ENCODE peak calls at places on chromosomes 3 and 15, in ten cellular contexts. M is nephron progenitor cell, I is AG09319, Z is fibroblast of lung, O is Panc1, X is ovary, U is colonic mucosa, A is upper lobe of right lung, R is Calu3, N is AG10803. K is an unnamed sample.

GRCh38 chr3:183244981-183245476 is 8.0 kb upstream of the B3GNT5 start:
- DNase-seq in M (no peak), I (no peak), Z (no peak), O (no peak), X (no peak), U (no peak), A (no peak), R (peak; percentile 62), N (no peak), K (no peak)

GRCh38 chr3:97674477-97674876 is 90.1 kb upstream of the ARL6 start:
- DNase-seq in M (no peak), I (no peak), Z (no peak), O (no peak), X (no peak), U (no peak), A (no peak), R (no peak), N (no peak), K (no peak)

GRCh38 chr3:158936530-158937113 is 134.8 kb downstream of the MFSD1 start:
- DNase-seq in M (no peak), I (no peak), Z (no peak), O (no peak), X (no peak), U (no peak), A (no peak), R (no peak), N (no peak), K (no peak)

GRCh38 chr3:117297541-117297940 is 588.0 kb downstream of the TUSC7 start:
- DNase-seq in M (no peak), I (no peak), Z (no peak), O (no peak), X (no peak), U (no peak), A (no peak), R (no peak), N (no peak), K (no peak)

GRCh38 chr15:83462026-83462425 is 14.9 kb downstream of the SH3GL3 start:
- DNase-seq in M (no peak), I (no peak), Z (no peak), O (no peak), X (no peak), U (no peak), A (no peak), R (no peak), N (no peak), K (no peak)

GRCh38 chr15:80512729-80513670 is 108.8 kb downstream of the ARNT2 start:
- DNase-seq in M (no peak), I (no peak), Z (no peak), O (no peak), X (no peak), U (no peak), A (no peak), R (peak; percentile 41), N (peak; percentile 73), K (no peak)

GRCh38 chr3:18423401-18424212 is 1.5 kb downstream of the SATB1 start:
- DNase-seq in M (peak; percentile 47), I (no peak), Z (peak; percentile 67), O (no peak), X (peak; percentile 35), U (peak; percentile 82), A (peak; percentile 54), R (peak; percentile 19), N (peak; percentile 56), K (no peak)

GRCh38 chr15:65289261-65289854 is 2.7 kb upstream of the PARP16 start:
- DNase-seq in M (no peak), I (no peak), Z (no peak), O (no peak), X (no peak), U (no peak), A (no peak), R (no peak), N (no peak), K (no peak)

GRCh38 chr3:121989943-121990342 is 32.1 kb downstream of the ILDR1 start:
- DNase-seq in M (no peak), I (no peak), Z (no peak), O (no peak), X (no peak), U (no peak), A (no peak), R (no peak), N (no peak), K (no peak)

GRCh38 chr15:39621210-39621609 is 40.3 kb downstream of the THBS1 start:
- DNase-seq in M (no peak), I (no peak), Z (no peak), O (no peak), X (no peak), U (peak; percentile 72), A (no peak), R (no peak), N (no peak), K (no peak)

GRCh38 chr3:196942915-196943277 is 568 bp upstream of the NCBP2 start:
- DNase-seq in M (peak; percentile 40), I (no peak), Z (peak; percentile 38), O (no peak), X (no peak), U (peak; percentile 47), A (peak; percentile 68), R (peak; percentile 13), N (no peak), K (no peak)

DNA sequence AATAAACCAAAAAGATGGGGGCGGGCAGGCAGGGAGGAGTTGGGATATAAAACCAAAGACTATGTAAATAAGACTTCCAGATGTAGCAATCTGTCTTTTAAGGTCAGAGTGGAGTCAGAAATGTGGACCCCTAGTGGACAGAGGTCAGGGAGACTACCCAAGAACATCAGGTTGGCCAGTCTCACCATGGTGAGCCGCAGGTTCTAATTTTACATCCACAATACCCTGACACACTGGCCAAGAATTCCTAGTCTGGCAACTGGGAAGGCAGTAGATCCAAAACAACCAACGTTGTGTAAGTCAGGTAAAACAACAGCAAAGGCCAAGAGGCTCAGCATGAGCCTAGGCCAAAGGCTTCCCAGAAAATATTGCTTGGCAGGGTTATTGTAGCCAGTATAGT is 203.4 kb downstream of the FOXP1 start:
- DNase-seq in M (no peak), I (no peak), Z (peak; percentile 54), O (no peak), X (no peak), U (no peak), A (no peak), R (no peak), N (no peak), K (no peak)
- TF ChIP-seq CTCF in M (no peak), I (no peak), Z (no peak), O (peak; percentile 14), X (no peak), U (no peak), A (no peak), R (no peak), N (no peak), K (no peak)

DNA sequence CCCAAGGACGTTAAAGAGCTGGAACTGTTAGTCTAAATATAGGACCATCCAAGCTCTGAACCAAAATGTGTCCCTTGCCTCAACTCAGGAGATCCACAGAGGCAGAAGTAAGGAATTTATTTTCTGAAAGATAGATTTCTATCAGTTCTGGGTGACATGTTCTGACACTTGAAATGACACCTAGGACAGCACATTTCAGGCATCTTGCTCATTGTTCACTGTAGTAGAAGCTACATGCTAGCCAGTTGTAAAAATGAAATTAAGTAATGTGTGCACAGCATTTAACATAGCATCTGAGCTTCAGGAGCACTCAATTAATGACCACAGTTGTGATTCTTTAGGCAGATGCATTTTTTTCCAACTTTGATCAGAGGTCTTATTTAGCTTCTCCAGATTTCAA is 567 bp downstream of the CCR2 start:
- DNase-seq in M (no peak), I (no peak), Z (no peak), O (no peak), X (no peak), U (no peak), A (no peak), R (no peak), N (no peak), K (no peak)
- TF ChIP-seq CTCF in M (no peak), I (no peak), Z (no peak), O (no peak), X (no peak), U (no peak), A (no peak), R (no peak), N (no peak), K (no peak)

GRCh38 chr3:186515115-186515514 is 29.1 kb downstream of the CRYGS start:
- DNase-seq in M (no peak), I (no peak), Z (no peak), O (no peak), X (no peak), U (no peak), A (no peak), R (no peak), N (no peak), K (no peak)

GRCh38 chr3:186512570-186513302 is 31.4 kb downstream of the CRYGS start:
- DNase-seq in M (no peak), I (no peak), Z (no peak), O (no peak), X (no peak), U (no peak), A (no peak), R (no peak), N (no peak), K (no peak)

GRCh38 chr3:186516645-186517044 is 27.5 kb downstream of the CRYGS start:
- DNase-seq in M (no peak), I (no peak), Z (no peak), O (no peak), X (no peak), U (no peak), A (no peak), R (no peak), N (no peak), K (no peak)

GRCh38 chr3:186511702-186512101 is 32.5 kb downstream of the CRYGS start:
- DNase-seq in M (no peak), I (no peak), Z (no peak), O (no peak), X (no peak), U (no peak), A (no peak), R (no peak), N (no peak), K (no peak)

GRCh38 chr3:186514296-186515002 is 29.7 kb downstream of the CRYGS start:
- DNase-seq in M (no peak), I (no peak), Z (no peak), O (no peak), X (no peak), U (no peak), A (no peak), R (peak; percentile 47), N (no peak), K (no peak)
- TF ChIP-seq CTCF in M (peak; percentile 37), I (peak; percentile 15), Z (peak; percentile 44), O (peak; percentile 67), X (no peak), U (peak; percentile 49), A (peak; percentile 43), R (peak; percentile 59), N (peak; percentile 42), K (no peak)

DNA sequence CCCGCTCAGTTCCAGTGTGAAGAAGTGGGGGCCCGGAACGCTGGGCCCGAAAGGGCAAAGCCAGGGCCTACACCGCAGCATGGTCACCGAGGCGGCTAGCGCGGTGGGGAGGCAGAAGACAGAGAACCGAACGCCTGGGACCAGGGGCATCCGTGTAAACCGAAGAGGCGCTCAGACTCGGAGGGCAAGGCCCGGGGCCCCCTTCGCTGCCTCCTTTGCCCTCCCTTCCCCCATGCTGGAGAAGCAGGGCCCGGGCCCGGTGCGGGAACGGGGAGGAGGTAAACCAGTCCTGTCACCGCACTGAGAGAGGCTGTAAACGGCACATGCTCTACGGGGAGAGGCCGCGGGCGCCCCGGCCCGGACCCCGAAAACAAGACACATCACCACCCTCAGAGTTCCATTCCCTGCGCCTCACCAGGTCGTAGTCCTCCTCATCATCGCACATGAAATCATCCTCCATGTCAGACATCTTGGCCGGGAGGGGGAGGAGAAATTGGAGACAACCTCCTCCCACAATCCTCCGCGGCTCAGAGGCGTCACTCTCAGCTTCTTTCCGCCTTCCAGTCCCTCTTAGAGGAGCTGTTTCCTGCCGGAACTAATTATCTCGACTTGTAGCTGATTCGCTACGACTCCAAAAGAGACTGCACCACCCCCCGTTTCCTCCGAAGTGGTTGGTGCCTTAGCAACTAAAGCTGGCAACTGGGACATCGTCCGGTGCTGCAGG is at the start of gene COPS2:
- DNase-seq in M (peak; percentile 90), I (peak; percentile 97), Z (peak; percentile 99), O (peak; percentile 98), X (peak; percentile 90), U (peak; percentile 97), A (peak; percentile 92), R (peak; percentile 91), N (peak; percentile 99), K (peak; percentile 95)
- TF ChIP-seq CTCF in M (no peak), I (no peak), Z (no peak), O (no peak), X (peak; percentile 25), U (no peak), A (no peak), R (no peak), N (no peak), K (no peak)